ENCODE peak calls at places on chromosomes 1 and 21, in eight cellular contexts. One of them, this sample, is unnamed.

GRCh38 chr1:8370046-8370881 is 52.4 kb downstream of the SLC45A1 start:
- DNase-seq in suprapubic skin: no peak
- DNase-seq in Panc1: no peak
- DNase-seq in endothelial cell of umbilical vein: no peak
- DNase-seq in H1: no peak
- DNase-seq in stomach: no peak
- DNase-seq in HCT116: no peak
- DNase-seq in K562: no peak
- DNase-seq in this sample: no peak

GRCh38 chr1:64908567-64908966 is 57.8 kb downstream of the JAK1 start:
- DNase-seq in suprapubic skin: no peak
- DNase-seq in Panc1: no peak
- DNase-seq in endothelial cell of umbilical vein: no peak
- DNase-seq in H1: no peak
- DNase-seq in stomach: no peak
- DNase-seq in HCT116: no peak
- DNase-seq in K562: no peak
- DNase-seq in this sample: no peak

GRCh38 chr1:28540651-28541050 is 12.2 kb upstream of the TRNAU1AP start:
- DNase-seq in suprapubic skin: no peak
- DNase-seq in Panc1: no peak
- DNase-seq in endothelial cell of umbilical vein: no peak
- DNase-seq in H1: no peak
- DNase-seq in stomach: no peak
- DNase-seq in HCT116: no peak
- DNase-seq in K562: peak; percentile 41
- DNase-seq in this sample: no peak

GRCh38 chr21:15283138-15283537 is 218.3 kb upstream of the NRIP1 start:
- DNase-seq in suprapubic skin: no peak
- DNase-seq in Panc1: no peak
- DNase-seq in endothelial cell of umbilical vein: no peak
- DNase-seq in H1: no peak
- DNase-seq in stomach: no peak
- DNase-seq in HCT116: no peak
- DNase-seq in K562: no peak
- DNase-seq in this sample: no peak

GRCh38 chr1:33140153-33141149 is 41.4 kb downstream of the TRIM62 start:
- DNase-seq in suprapubic skin: no peak
- DNase-seq in Panc1: no peak
- DNase-seq in endothelial cell of umbilical vein: no peak
- DNase-seq in H1: peak; percentile 60
- DNase-seq in stomach: no peak
- DNase-seq in HCT116: no peak
- DNase-seq in K562: no peak
- DNase-seq in this sample: no peak

GRCh38 chr1:37038079-37038702 is 3.9 kb upstream of the GRIK3 start:
- DNase-seq in suprapubic skin: no peak
- DNase-seq in Panc1: no peak
- DNase-seq in endothelial cell of umbilical vein: no peak
- DNase-seq in H1: no peak
- DNase-seq in stomach: no peak
- DNase-seq in HCT116: peak; percentile 7
- DNase-seq in K562: peak; percentile 6
- DNase-seq in this sample: no peak

GRCh38 chr1:32798679-32799416 is 18.3 kb downstream of the YARS1 start:
- DNase-seq in suprapubic skin: no peak
- DNase-seq in Panc1: no peak
- DNase-seq in endothelial cell of umbilical vein: no peak
- DNase-seq in H1: no peak
- DNase-seq in stomach: no peak
- DNase-seq in HCT116: no peak
- DNase-seq in K562: no peak
- DNase-seq in this sample: no peak

GRCh38 chr1:147080671-147081394 is 91.4 kb downstream of the PRKAB2 start:
- DNase-seq in suprapubic skin: no peak
- DNase-seq in Panc1: no peak
- DNase-seq in endothelial cell of umbilical vein: no peak
- DNase-seq in H1: peak; percentile 77
- DNase-seq in stomach: no peak
- DNase-seq in HCT116: no peak
- DNase-seq in K562: no peak
- DNase-seq in this sample: peak; percentile 27

GRCh38 chr1:87335175-87335992 is 6.7 kb downstream of the LMO4 start:
- DNase-seq in suprapubic skin: peak; percentile 83
- DNase-seq in Panc1: no peak
- DNase-seq in endothelial cell of umbilical vein: peak; percentile 42
- DNase-seq in H1: peak; percentile 67
- DNase-seq in stomach: peak; percentile 76
- DNase-seq in HCT116: no peak
- DNase-seq in K562: peak; percentile 77
- DNase-seq in this sample: peak; percentile 93

GRCh38 chr1:41799205-41799604 is 119.5 kb downstream of the HIVEP3 start:
- DNase-seq in suprapubic skin: no peak
- DNase-seq in Panc1: no peak
- DNase-seq in endothelial cell of umbilical vein: no peak
- DNase-seq in H1: no peak
- DNase-seq in stomach: no peak
- DNase-seq in HCT116: no peak
- DNase-seq in K562: no peak
- DNase-seq in this sample: no peak

GRCh38 chr1:25780318-25781129 is 19.5 kb upstream of the SELENON start:
- DNase-seq in suprapubic skin: no peak
- DNase-seq in Panc1: no peak
- DNase-seq in endothelial cell of umbilical vein: no peak
- DNase-seq in H1: no peak
- DNase-seq in stomach: peak; percentile 40
- DNase-seq in HCT116: no peak
- DNase-seq in K562: peak; percentile 58
- DNase-seq in this sample: no peak

GRCh38 chr1:41666991-41667631 is 182.6 kb upstream of the EDN2 start:
- DNase-seq in suprapubic skin: no peak
- DNase-seq in Panc1: no peak
- DNase-seq in endothelial cell of umbilical vein: no peak
- DNase-seq in H1: no peak
- DNase-seq in stomach: peak; percentile 57
- DNase-seq in HCT116: no peak
- DNase-seq in K562: no peak
- DNase-seq in this sample: no peak

GRCh38 chr1:9539829-9540550 is 725 bp downstream of the SLC25A33 start:
- DNase-seq in suprapubic skin: peak; percentile 76
- DNase-seq in Panc1: no peak
- DNase-seq in endothelial cell of umbilical vein: peak; percentile 62
- DNase-seq in H1: peak; percentile 75
- DNase-seq in stomach: peak; percentile 57
- DNase-seq in HCT116: no peak
- DNase-seq in K562: peak; percentile 78
- DNase-seq in this sample: no peak

GRCh38 chr1:61125263-61125662 is 42.9 kb downstream of the NFIA start:
- DNase-seq in suprapubic skin: no peak
- DNase-seq in Panc1: no peak
- DNase-seq in endothelial cell of umbilical vein: peak; percentile 43
- DNase-seq in H1: no peak
- DNase-seq in stomach: no peak
- DNase-seq in HCT116: no peak
- DNase-seq in K562: no peak
- DNase-seq in this sample: no peak

GRCh38 chr1:27395441-27396195 is 3.2 kb downstream of the GPR3 start:
- DNase-seq in suprapubic skin: no peak
- DNase-seq in Panc1: no peak
- DNase-seq in endothelial cell of umbilical vein: peak; percentile 59
- DNase-seq in H1: peak; percentile 93
- DNase-seq in stomach: peak; percentile 80
- DNase-seq in HCT116: peak; percentile 68
- DNase-seq in K562: peak; percentile 86
- DNase-seq in this sample: peak; percentile 80

GRCh38 chr1:145891143-145891542 is 5.5 kb upstream of the ANKRD35 start:
- DNase-seq in suprapubic skin: no peak
- DNase-seq in Panc1: no peak
- DNase-seq in endothelial cell of umbilical vein: peak; percentile 72
- DNase-seq in H1: no peak
- DNase-seq in stomach: peak; percentile 67
- DNase-seq in HCT116: no peak
- DNase-seq in K562: no peak
- DNase-seq in this sample: no peak

DNA sequence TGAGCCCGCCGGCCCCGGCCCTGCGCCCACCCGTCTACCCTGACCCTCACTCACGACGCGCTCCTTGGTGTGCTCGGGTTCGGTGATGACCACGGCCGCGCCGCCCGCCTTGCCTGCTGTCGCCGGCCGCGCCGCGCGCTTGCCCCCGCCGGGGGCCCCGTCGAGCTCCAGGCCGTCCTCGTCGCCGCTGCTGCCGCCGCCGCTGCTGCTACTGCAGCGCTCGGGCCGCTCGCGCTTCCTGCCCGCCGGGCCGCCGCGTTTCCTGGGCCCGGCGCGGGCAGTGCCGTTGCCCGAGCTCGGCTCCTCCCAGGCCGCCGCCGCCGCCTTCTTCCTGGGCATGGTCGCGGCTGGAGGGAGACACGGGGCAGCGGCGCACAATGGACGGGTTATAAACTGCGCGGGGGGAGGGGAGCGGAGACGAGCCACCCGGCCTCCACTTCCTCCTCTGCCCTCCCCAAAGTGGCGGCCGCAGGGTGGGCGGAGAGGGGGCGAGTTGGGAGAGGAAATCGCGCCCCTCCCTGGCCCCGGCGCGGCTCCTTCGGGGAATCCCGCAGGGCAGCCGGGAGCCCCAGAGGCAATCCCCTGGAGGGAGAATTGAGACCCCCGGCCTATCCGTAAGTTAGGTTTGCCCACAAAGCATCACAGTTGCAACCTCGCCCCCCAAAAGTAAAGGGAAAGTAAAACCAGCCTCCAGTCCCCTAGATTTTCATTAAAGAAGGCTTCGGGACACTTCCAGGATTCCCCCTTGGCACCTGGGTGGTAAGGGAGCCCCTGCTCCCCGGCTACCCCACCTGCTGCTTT is 1.1 kb downstream of the RCC2 start:
- DNase-seq in suprapubic skin: peak; percentile 78
- DNase-seq in Panc1: no peak
- DNase-seq in endothelial cell of umbilical vein: peak; percentile 69
- DNase-seq in H1: peak; percentile 77
- DNase-seq in stomach: peak; percentile 69
- DNase-seq in HCT116: no peak
- DNase-seq in K562: peak; percentile 86
- DNase-seq in this sample: peak; percentile 77
- TF ChIP-seq CTCF in suprapubic skin: no peak
- TF ChIP-seq CTCF in Panc1: no peak
- TF ChIP-seq CTCF in endothelial cell of umbilical vein: no peak
- TF ChIP-seq CTCF in H1: no peak
- TF ChIP-seq CTCF in stomach: no peak
- TF ChIP-seq CTCF in HCT116: no peak
- TF ChIP-seq CTCF in K562: no peak
- TF ChIP-seq CTCF in this sample: no peak

DNA sequence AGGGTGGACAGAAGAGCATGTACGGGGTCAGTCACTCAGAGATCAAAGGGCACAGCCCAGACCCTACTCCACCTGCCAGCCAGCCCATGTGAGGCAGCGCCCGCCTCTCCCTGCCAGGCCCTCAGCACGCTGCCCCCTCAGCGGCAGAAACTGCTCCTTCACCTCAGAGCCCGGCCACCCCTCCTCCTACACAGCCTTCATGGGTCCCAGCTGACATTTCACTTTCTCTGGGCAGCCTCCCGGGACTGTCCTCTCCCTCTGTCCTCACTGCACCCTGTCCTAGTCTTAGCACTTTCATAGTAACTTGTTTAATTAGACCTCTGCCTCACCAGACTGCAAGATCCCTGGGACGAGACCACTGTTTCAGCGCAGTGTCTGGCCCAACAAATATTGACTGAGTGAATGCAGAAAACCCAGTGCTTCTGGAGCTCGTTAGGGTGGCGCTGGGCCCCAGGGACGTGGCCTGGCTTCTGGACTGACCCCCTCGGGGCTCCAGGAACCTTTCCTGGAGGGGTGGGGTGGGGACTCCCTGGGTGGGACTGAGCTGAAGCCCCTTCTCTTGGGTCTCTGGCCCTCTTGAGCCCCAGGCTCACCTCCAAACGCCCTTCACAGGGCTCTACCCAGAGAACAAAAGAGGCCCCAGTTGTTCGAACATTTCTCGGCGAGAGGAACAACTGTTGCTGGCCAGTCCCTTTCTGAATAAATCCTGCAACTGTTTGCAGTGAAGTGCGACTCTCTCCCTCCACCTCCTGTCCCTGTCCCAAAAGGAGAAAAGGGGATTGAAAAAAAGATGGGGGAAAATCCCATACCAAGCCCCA is 114.9 kb downstream of the CASZ1 start:
- DNase-seq in suprapubic skin: no peak
- DNase-seq in Panc1: no peak
- DNase-seq in endothelial cell of umbilical vein: no peak
- DNase-seq in H1: no peak
- DNase-seq in stomach: no peak
- DNase-seq in HCT116: no peak
- DNase-seq in K562: no peak
- DNase-seq in this sample: no peak
- H3K4me1 ChIP-seq in suprapubic skin: peaks cover 44% of the 10 kb centered on the region
- H3K4me1 ChIP-seq in Panc1: peaks cover 34% of the 10 kb centered on the region
- H3K4me1 ChIP-seq in endothelial cell of umbilical vein: no peaks in the 10 kb centered on the region
- H3K4me1 ChIP-seq in H1: peaks cover 11% of the 10 kb centered on the region
- H3K4me1 ChIP-seq in stomach: peaks cover 100% of the 10 kb centered on the region
- H3K4me1 ChIP-seq in HCT116: peaks cover 13% of the 10 kb centered on the region
- H3K4me1 ChIP-seq in K562: peaks cover 6% of the 10 kb centered on the region
- H3K4me1 ChIP-seq in this sample: peaks cover 98% of the 10 kb centered on the region

DNA sequence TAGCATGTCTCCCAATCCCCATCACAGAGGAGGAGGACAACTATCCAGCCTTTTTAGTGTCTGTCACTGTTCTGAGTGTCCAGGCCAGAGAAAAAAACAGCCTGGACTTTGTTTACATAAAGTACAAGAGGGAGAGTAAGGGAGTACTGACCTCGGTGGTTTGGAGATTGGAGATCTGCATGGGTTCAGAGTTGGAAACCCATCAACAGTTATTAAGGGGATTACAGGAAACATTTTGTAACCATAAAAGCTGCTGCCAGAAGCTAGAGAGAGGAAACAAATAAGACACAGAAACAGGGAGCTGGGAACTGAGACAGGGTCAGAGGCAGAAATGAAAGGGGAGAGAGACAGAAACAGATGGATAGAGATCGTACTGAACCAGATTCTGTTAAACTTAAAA is 131.5 kb upstream of the CTTNBP2NL start:
- DNase-seq in suprapubic skin: no peak
- DNase-seq in Panc1: no peak
- DNase-seq in endothelial cell of umbilical vein: no peak
- DNase-seq in H1: no peak
- DNase-seq in stomach: no peak
- DNase-seq in HCT116: no peak
- DNase-seq in K562: no peak
- DNase-seq in this sample: no peak
- TF ChIP-seq POLR2AphosphoS5 in suprapubic skin: no peak
- TF ChIP-seq POLR2AphosphoS5 in Panc1: no peak
- TF ChIP-seq POLR2AphosphoS5 in endothelial cell of umbilical vein: no peak
- TF ChIP-seq POLR2AphosphoS5 in H1: no peak
- TF ChIP-seq POLR2AphosphoS5 in stomach: no peak
- TF ChIP-seq POLR2AphosphoS5 in HCT116: no peak
- TF ChIP-seq POLR2AphosphoS5 in K562: no peak
- TF ChIP-seq POLR2AphosphoS5 in this sample: no peak

DNA sequence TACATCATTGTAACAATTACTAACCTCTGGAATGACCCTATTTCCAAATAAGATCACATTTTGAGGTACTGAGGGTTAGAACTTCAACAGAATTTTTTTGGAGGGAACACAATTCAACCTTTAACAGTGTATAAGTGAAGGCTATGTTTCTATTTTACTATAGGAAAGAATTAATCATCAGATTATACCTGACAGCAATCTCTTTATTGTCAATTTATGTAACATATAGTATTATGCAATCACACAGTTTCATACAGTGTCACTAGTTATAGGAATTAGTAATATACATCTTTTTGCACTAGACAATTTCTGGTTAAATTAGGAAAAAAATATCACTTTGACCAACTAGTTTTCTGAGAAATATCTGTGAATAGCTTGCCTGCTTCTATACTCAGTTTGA is 59.1 kb downstream of the MSH4 start:
- DNase-seq in suprapubic skin: no peak
- DNase-seq in Panc1: no peak
- DNase-seq in endothelial cell of umbilical vein: no peak
- DNase-seq in H1: no peak
- DNase-seq in stomach: no peak
- DNase-seq in HCT116: no peak
- DNase-seq in K562: no peak
- DNase-seq in this sample: no peak
- TF ChIP-seq CTCF in suprapubic skin: no peak
- TF ChIP-seq CTCF in Panc1: no peak
- TF ChIP-seq CTCF in endothelial cell of umbilical vein: no peak
- TF ChIP-seq CTCF in H1: no peak
- TF ChIP-seq CTCF in stomach: no peak
- TF ChIP-seq CTCF in HCT116: no peak
- TF ChIP-seq CTCF in K562: no peak
- TF ChIP-seq CTCF in this sample: no peak

This sample was measured in upper lobe of left lung.